ENCODE peak calls at places on chromosome 1, in seven cellular contexts. One of them, this sample, is unnamed.

GRCh38 chr1:6834366-6834765 is 49.1 kb downstream of the CAMTA1 start:
- DNase-seq in heart right ventricle: no peak
- DNase-seq in lower lobe of right lung: no peak
- DNase-seq in effector memory CD4-positive, alpha-beta T cell: no peak
- DNase-seq in aorta: no peak
- DNase-seq in PC-3: no peak
- DNase-seq in coronary artery: no peak
- DNase-seq in this sample: no peak

GRCh38 chr1:183454377-183454776 is 17.9 kb upstream of the SMG7 start:
- DNase-seq in lower lobe of right lung: no peak
- DNase-seq in heart right ventricle: no peak
- DNase-seq in coronary artery: no peak
- DNase-seq in aorta: no peak
- DNase-seq in PC-3: peak
- DNase-seq in effector memory CD4-positive, alpha-beta T cell: no peak
- DNase-seq in this sample: no peak

GRCh38 chr1:115515270-115515669 is 126.5 kb upstream of the VANGL1 start:
- DNase-seq in lower lobe of right lung: no peak
- DNase-seq in effector memory CD4-positive, alpha-beta T cell: no peak
- DNase-seq in PC-3: no peak
- DNase-seq in coronary artery: no peak
- DNase-seq in heart right ventricle: no peak
- DNase-seq in aorta: no peak
- DNase-seq in this sample: no peak

GRCh38 chr1:65429806-65430205 is 9.3 kb downstream of the LEPR start:
- DNase-seq in coronary artery: no peak
- DNase-seq in aorta: no peak
- DNase-seq in lower lobe of right lung: no peak
- DNase-seq in effector memory CD4-positive, alpha-beta T cell: no peak
- DNase-seq in heart right ventricle: no peak
- DNase-seq in PC-3: peak
- DNase-seq in this sample: no peak

GRCh38 chr1:209421186-209421585 is 162.3 kb upstream of the CAMK1G start:
- DNase-seq in PC-3: no peak
- DNase-seq in coronary artery: peak
- DNase-seq in lower lobe of right lung: no peak
- DNase-seq in heart right ventricle: no peak
- DNase-seq in aorta: no peak
- DNase-seq in effector memory CD4-positive, alpha-beta T cell: no peak
- DNase-seq in this sample: no peak

GRCh38 chr1:38123356-38123755 is 76.8 kb upstream of the POU3F1 start:
- DNase-seq in PC-3: peak
- DNase-seq in effector memory CD4-positive, alpha-beta T cell: no peak
- DNase-seq in heart right ventricle: no peak
- DNase-seq in coronary artery: no peak
- DNase-seq in aorta: no peak
- DNase-seq in lower lobe of right lung: no peak
- DNase-seq in this sample: no peak

GRCh38 chr1:21263653-21264225 is 26.5 kb downstream of the ECE1 start:
- DNase-seq in coronary artery: peak
- DNase-seq in PC-3: no peak
- DNase-seq in aorta: no peak
- DNase-seq in lower lobe of right lung: no peak
- DNase-seq in heart right ventricle: no peak
- DNase-seq in effector memory CD4-positive, alpha-beta T cell: no peak
- DNase-seq in this sample: no peak

GRCh38 chr1:31828341-31828740 is 12.5 kb upstream of the SPOCD1 start:
- DNase-seq in aorta: no peak
- DNase-seq in PC-3: no peak
- DNase-seq in lower lobe of right lung: no peak
- DNase-seq in coronary artery: no peak
- DNase-seq in effector memory CD4-positive, alpha-beta T cell: no peak
- DNase-seq in heart right ventricle: no peak
- DNase-seq in this sample: no peak

GRCh38 chr1:100036718-100037664 is 67.2 kb downstream of the SLC35A3 start:
- DNase-seq in heart right ventricle: no peak
- DNase-seq in lower lobe of right lung: no peak
- DNase-seq in coronary artery: no peak
- DNase-seq in aorta: no peak
- DNase-seq in PC-3: peak
- DNase-seq in effector memory CD4-positive, alpha-beta T cell: no peak
- DNase-seq in this sample: no peak

GRCh38 chr1:244324176-244324883 is 127.4 kb downstream of the ADSS2 start:
- DNase-seq in heart right ventricle: no peak
- DNase-seq in lower lobe of right lung: no peak
- DNase-seq in aorta: no peak
- DNase-seq in PC-3: no peak
- DNase-seq in effector memory CD4-positive, alpha-beta T cell: no peak
- DNase-seq in coronary artery: peak
- DNase-seq in this sample: no peak

GRCh38 chr1:3827813-3828307 is 29.2 kb downstream of the CEP104 start:
- DNase-seq in PC-3: peak
- DNase-seq in lower lobe of right lung: no peak
- DNase-seq in heart right ventricle: no peak
- DNase-seq in coronary artery: no peak
- DNase-seq in aorta: no peak
- DNase-seq in effector memory CD4-positive, alpha-beta T cell: no peak
- DNase-seq in this sample: no peak

GRCh38 chr1:93635614-93636543 is 45.8 kb downstream of the BCAR3 start:
- DNase-seq in aorta: no peak
- DNase-seq in effector memory CD4-positive, alpha-beta T cell: no peak
- DNase-seq in coronary artery: no peak
- DNase-seq in lower lobe of right lung: no peak
- DNase-seq in heart right ventricle: peak
- DNase-seq in PC-3: no peak
- DNase-seq in this sample: no peak

GRCh38 chr1:115454835-115455511 is 116.9 kb upstream of the NGF start:
- DNase-seq in effector memory CD4-positive, alpha-beta T cell: no peak
- DNase-seq in heart right ventricle: peak
- DNase-seq in PC-3: no peak
- DNase-seq in coronary artery: no peak
- DNase-seq in lower lobe of right lung: peak
- DNase-seq in aorta: no peak
- DNase-seq in this sample: no peak

GRCh38 chr1:157504646-157505045 is 47.7 kb downstream of the FCRL5 start:
- DNase-seq in PC-3: no peak
- DNase-seq in coronary artery: no peak
- DNase-seq in effector memory CD4-positive, alpha-beta T cell: no peak
- DNase-seq in lower lobe of right lung: no peak
- DNase-seq in heart right ventricle: no peak
- DNase-seq in aorta: no peak
- DNase-seq in this sample: no peak

GRCh38 chr1:59318271-59318865 is 21.5 kb downstream of the FGGY start:
- DNase-seq in PC-3: no peak
- DNase-seq in effector memory CD4-positive, alpha-beta T cell: no peak
- DNase-seq in coronary artery: no peak
- DNase-seq in lower lobe of right lung: no peak
- DNase-seq in aorta: no peak
- DNase-seq in heart right ventricle: peak
- DNase-seq in this sample: no peak

GRCh38 chr1:170623171-170623570 is 40.8 kb upstream of the PRRX1 start:
- DNase-seq in heart right ventricle: no peak
- DNase-seq in lower lobe of right lung: no peak
- DNase-seq in effector memory CD4-positive, alpha-beta T cell: no peak
- DNase-seq in coronary artery: no peak
- DNase-seq in aorta: no peak
- DNase-seq in PC-3: peak
- DNase-seq in this sample: no peak

GRCh38 chr1:171488190-171488929 is 3.0 kb downstream of the PRRC2C start:
- DNase-seq in lower lobe of right lung: no peak
- DNase-seq in coronary artery: no peak
- DNase-seq in aorta: no peak
- DNase-seq in heart right ventricle: no peak
- DNase-seq in PC-3: peak
- DNase-seq in effector memory CD4-positive, alpha-beta T cell: no peak
- DNase-seq in this sample: no peak

GRCh38 chr1:67458663-67459062 is 28.5 kb upstream of the SERBP1 start:
- DNase-seq in coronary artery: no peak
- DNase-seq in PC-3: no peak
- DNase-seq in lower lobe of right lung: no peak
- DNase-seq in aorta: no peak
- DNase-seq in heart right ventricle: no peak
- DNase-seq in effector memory CD4-positive, alpha-beta T cell: no peak
- DNase-seq in this sample: no peak

GRCh38 chr1:11806307-11806936 is 431 bp downstream of the CLCN6 start:
- DNase-seq in lower lobe of right lung: no peak
- DNase-seq in PC-3: peak
- DNase-seq in effector memory CD4-positive, alpha-beta T cell: no peak
- DNase-seq in aorta: no peak
- DNase-seq in coronary artery: peak
- DNase-seq in heart right ventricle: no peak
- DNase-seq in this sample: no peak

GRCh38 chr1:12546771-12547585 is 71.0 kb downstream of the DHRS3 start:
- DNase-seq in effector memory CD4-positive, alpha-beta T cell: no peak
- DNase-seq in lower lobe of right lung: peak
- DNase-seq in heart right ventricle: peak
- DNase-seq in aorta: peak
- DNase-seq in coronary artery: peak
- DNase-seq in PC-3: no peak
- DNase-seq in this sample: no peak

GRCh38 chr1:93613895-93614294 is 67.7 kb downstream of the BCAR3 start:
- DNase-seq in aorta: peak
- DNase-seq in lower lobe of right lung: no peak
- DNase-seq in effector memory CD4-positive, alpha-beta T cell: no peak
- DNase-seq in PC-3: no peak
- DNase-seq in coronary artery: peak
- DNase-seq in heart right ventricle: peak
- DNase-seq in this sample: peak

GRCh38 chr1:119732465-119733168 is 20.9 kb downstream of the PHGDH start:
- DNase-seq in lower lobe of right lung: no peak
- DNase-seq in coronary artery: no peak
- DNase-seq in aorta: no peak
- DNase-seq in heart right ventricle: no peak
- DNase-seq in PC-3: no peak
- DNase-seq in effector memory CD4-positive, alpha-beta T cell: no peak
- DNase-seq in this sample: no peak

GRCh38 chr1:33410091-33410701 is 20.7 kb downstream of the PHC2 start:
- DNase-seq in heart right ventricle: no peak
- DNase-seq in aorta: peak
- DNase-seq in lower lobe of right lung: no peak
- DNase-seq in effector memory CD4-positive, alpha-beta T cell: no peak
- DNase-seq in coronary artery: peak
- DNase-seq in PC-3: peak
- DNase-seq in this sample: no peak

GRCh38 chr1:226201029-226201593 is 14.6 kb upstream of the ACBD3 start:
- DNase-seq in aorta: no peak
- DNase-seq in lower lobe of right lung: no peak
- DNase-seq in coronary artery: no peak
- DNase-seq in heart right ventricle: no peak
- DNase-seq in PC-3: peak
- DNase-seq in effector memory CD4-positive, alpha-beta T cell: no peak
- DNase-seq in this sample: no peak

GRCh38 chr1:56137090-56137489 is 442.3 kb downstream of the PLPP3 start:
- DNase-seq in heart right ventricle: no peak
- DNase-seq in effector memory CD4-positive, alpha-beta T cell: no peak
- DNase-seq in aorta: no peak
- DNase-seq in coronary artery: no peak
- DNase-seq in PC-3: no peak
- DNase-seq in lower lobe of right lung: no peak
- DNase-seq in this sample: no peak

DNA sequence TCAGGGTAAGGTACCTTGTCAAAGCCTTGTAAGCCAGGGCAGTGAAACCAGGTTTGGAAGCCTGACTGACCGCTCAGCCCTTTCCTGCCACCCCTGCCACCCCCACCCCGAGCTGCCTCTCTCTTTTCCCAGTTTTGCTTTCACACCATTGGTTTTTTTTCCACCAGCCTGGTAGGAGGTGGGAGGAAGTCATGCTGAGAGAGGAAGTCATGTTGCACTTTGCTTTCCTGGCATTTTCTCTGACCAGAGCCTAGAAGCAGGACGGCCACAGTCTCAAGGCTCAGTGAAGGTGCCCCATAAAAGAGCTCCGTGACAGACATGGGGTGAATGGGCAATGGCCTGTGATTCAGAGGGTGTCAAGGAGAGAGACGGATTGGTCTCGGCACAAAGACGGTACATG is 42.2 kb upstream of the DMRTB1 start:
- DNase-seq in aorta: no peak
- DNase-seq in coronary artery: no peak
- DNase-seq in lower lobe of right lung: no peak
- DNase-seq in heart right ventricle: no peak
- DNase-seq in PC-3: no peak
- DNase-seq in effector memory CD4-positive, alpha-beta T cell: no peak
- DNase-seq in this sample: no peak
- H3K4me3 ChIP-seq in aorta: no peak
- H3K4me3 ChIP-seq in coronary artery: no peak
- H3K4me3 ChIP-seq in lower lobe of right lung: no peak
- H3K4me3 ChIP-seq in heart right ventricle: no peak
- H3K4me3 ChIP-seq in PC-3: no peak
- H3K4me3 ChIP-seq in effector memory CD4-positive, alpha-beta T cell: no peak
- H3K4me3 ChIP-seq in this sample: no peak

DNA sequence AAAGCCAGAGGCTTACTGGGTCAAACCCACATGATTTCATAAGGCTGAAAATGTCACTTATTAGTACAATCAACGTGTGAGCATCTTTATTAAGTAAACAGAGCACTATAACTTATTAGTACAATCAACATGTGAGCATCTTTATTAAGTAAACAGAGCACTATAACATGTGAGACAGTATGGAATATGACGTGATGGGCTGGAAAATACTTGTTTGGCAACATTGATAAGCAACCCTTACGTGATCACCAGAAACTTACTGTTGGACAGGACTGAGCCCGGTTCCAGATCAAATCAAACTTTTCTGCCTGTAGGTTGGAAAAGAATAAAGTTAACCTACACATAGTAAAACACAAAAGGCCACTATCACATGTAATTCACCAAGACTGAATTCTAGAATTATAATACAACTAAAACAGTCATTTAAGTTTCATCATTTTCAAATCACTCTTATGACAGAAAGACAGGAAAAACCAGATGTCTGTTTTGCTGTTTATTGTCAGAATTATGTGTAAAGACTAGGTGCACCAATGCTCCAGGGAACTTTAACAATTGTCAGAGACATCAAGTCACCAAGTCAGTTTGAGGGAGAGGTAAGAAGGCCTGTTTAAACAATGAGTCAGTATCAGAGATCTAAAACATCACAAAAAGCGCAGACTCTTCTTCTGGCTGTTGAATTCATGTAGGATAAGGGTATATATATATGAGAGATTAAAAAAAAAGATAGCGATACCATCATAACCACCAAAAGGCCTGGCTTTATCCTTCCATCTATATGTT is 15.7 kb downstream of the ATPAF1 start:
- DNase-seq in effector memory CD4-positive, alpha-beta T cell: no peak
- DNase-seq in lower lobe of right lung: no peak
- DNase-seq in coronary artery: no peak
- DNase-seq in aorta: no peak
- DNase-seq in heart right ventricle: no peak
- DNase-seq in PC-3: peak
- DNase-seq in this sample: no peak
- H3K27ac ChIP-seq in effector memory CD4-positive, alpha-beta T cell: no peak
- H3K27ac ChIP-seq in lower lobe of right lung: no peak
- H3K27ac ChIP-seq in coronary artery: no peak
- H3K27ac ChIP-seq in aorta: no peak
- H3K27ac ChIP-seq in heart right ventricle: no peak
- H3K27ac ChIP-seq in PC-3: no peak
- H3K27ac ChIP-seq in this sample: no peak

GRCh38 chr1:160644399-160644798 is 2.4 kb downstream of the SLAMF1 start:
- DNase-seq in PC-3: no peak
- DNase-seq in coronary artery: no peak
- DNase-seq in heart right ventricle: no peak
- DNase-seq in lower lobe of right lung: no peak
- DNase-seq in aorta: no peak
- DNase-seq in effector memory CD4-positive, alpha-beta T cell: no peak
- DNase-seq in this sample: no peak
- H3K4me3 ChIP-seq in PC-3: no peak
- H3K4me3 ChIP-seq in coronary artery: no peak
- H3K4me3 ChIP-seq in heart right ventricle: no peak
- H3K4me3 ChIP-seq in lower lobe of right lung: peak
- H3K4me3 ChIP-seq in aorta: no peak
- H3K4me3 ChIP-seq in effector memory CD4-positive, alpha-beta T cell: peak
- H3K4me3 ChIP-seq in this sample: no peak

GRCh38 chr1:241603626-241604337 is 36.4 kb downstream of the CHML start:
- DNase-seq in aorta: no peak
- DNase-seq in PC-3: peak
- DNase-seq in heart right ventricle: no peak
- DNase-seq in coronary artery: no peak
- DNase-seq in effector memory CD4-positive, alpha-beta T cell: no peak
- DNase-seq in lower lobe of right lung: no peak
- DNase-seq in this sample: no peak
- H3K27ac ChIP-seq in aorta: no peak
- H3K27ac ChIP-seq in PC-3: peak
- H3K27ac ChIP-seq in heart right ventricle: no peak
- H3K27ac ChIP-seq in coronary artery: peak
- H3K27ac ChIP-seq in effector memory CD4-positive, alpha-beta T cell: no peak
- H3K27ac ChIP-seq in lower lobe of right lung: peak
- H3K27ac ChIP-seq in this sample: no peak